ENCODE peak calls at places on chromosomes 13 and 19, in eight cellular contexts. G is PC-9, O is pancreas, B is RWPE1, Z is colonic mucosa, F is heart right ventricle, S is uterus, T is endothelial cell of umbilical vein. J is an unnamed sample.
A peak's percentile ranks its signal among the peaks of the same experiment; 100 is the strongest.

GRCh38 chr13:36528105-36528504 is 95.8 kb downstream of the CCNA1 start:
- DNase-seq in G (no peak), O (no peak), B (no peak), Z (no peak), F (no peak), S (no peak), T (no peak), J (no peak)

GRCh38 chr19:54851353-54851752 is 1.1 kb downstream of the KIR3DL2 start:
- DNase-seq in G (no peak), O (no peak), B (no peak), Z (no peak), F (no peak), S (no peak), T (no peak), J (no peak)

GRCh38 chr13:28297341-28297740 is 159.0 kb downstream of the PAN3 start:
- DNase-seq in G (no peak), O (no peak), B (no peak), Z (no peak), F (no peak), S (no peak), T (no peak), J (no peak)

GRCh38 chr13:101415358-101416174 is 742 bp downstream of the NALCN start:
- DNase-seq in G (peak; percentile 36), O (peak; percentile 71), B (no peak), Z (no peak), F (no peak), S (no peak), T (peak; percentile 13), J (no peak)

GRCh38 chr19:12801466-12802266 is at the start of the genes PRDX2 and THSD8:
- DNase-seq in G (peak; percentile 81), O (peak; percentile 96), B (peak; percentile 79), Z (peak; percentile 87), F (peak; percentile 76), S (peak; percentile 80), T (peak; percentile 75), J (peak; percentile 75)

GRCh38 chr13:109790951-109791605 is 4.7 kb upstream of the IRS2 start:
- DNase-seq in G (peak; percentile 32), O (no peak), B (no peak), Z (peak; percentile 48), F (peak; percentile 25), S (no peak), T (peak; percentile 34), J (peak; percentile 50)

GRCh38 chr13:42041017-42041683 is 7.3 kb upstream of the DGKH start:
- DNase-seq in G (peak; percentile 55), O (peak; percentile 76), B (peak; percentile 57), Z (peak; percentile 71), F (peak; percentile 51), S (peak; percentile 51), T (peak; percentile 56), J (peak; percentile 29)

GRCh38 chr13:46622918-46623256 is 69.9 kb downstream of the LRCH1 start:
- DNase-seq in G (no peak), O (no peak), B (no peak), Z (peak; percentile 50), F (peak; percentile 63), S (peak; percentile 65), T (no peak), J (no peak)

GRCh38 chr13:21556051-21556450 is 47.9 kb downstream of the MICU2 start:
- DNase-seq in G (no peak), O (no peak), B (no peak), Z (no peak), F (no peak), S (no peak), T (no peak), J (no peak)

GRCh38 chr19:42092350-42092749 is 16.4 kb downstream of the ZNF574 start:
- DNase-seq in G (peak; percentile 71), O (no peak), B (peak; percentile 45), Z (peak; percentile 63), F (no peak), S (no peak), T (peak; percentile 92), J (no peak)

GRCh38 chr19:4456566-4456842 is 1.1 kb downstream of the UBXN6 start:
- DNase-seq in G (no peak), O (peak; percentile 64), B (peak; percentile 52), Z (peak; percentile 45), F (no peak), S (no peak), T (peak; percentile 63), J (no peak)

GRCh38 chr19:33193864-33194362 is at the start of gene LRP3:
- DNase-seq in G (no peak), O (peak; percentile 69), B (no peak), Z (peak; percentile 41), F (peak; percentile 27), S (peak; percentile 49), T (peak; percentile 13), J (no peak)

GRCh38 chr19:47819841-47820244 is 1.9 kb upstream of the CRX start:
- DNase-seq in G (no peak), O (no peak), B (no peak), Z (no peak), F (no peak), S (no peak), T (no peak), J (no peak)
- TF ChIP-seq CTCF in G (no peak), O (no peak), B (no peak), Z (no peak), F (no peak), S (no peak), T (no peak), J (no peak)

GRCh38 chr13:24217601-24218281 is 57.2 kb downstream of the SPATA13 start:
- DNase-seq in G (peak; percentile 56), O (peak; percentile 75), B (no peak), Z (peak; percentile 79), F (no peak), S (no peak), T (no peak), J (no peak)

GRCh38 chr13:24221007-24221406 is 60.5 kb downstream of the SPATA13 start:
- DNase-seq in G (no peak), O (peak; percentile 25), B (no peak), Z (no peak), F (no peak), S (no peak), T (no peak), J (no peak)

GRCh38 chr13:24218320-24218719 is 57.8 kb downstream of the SPATA13 start:
- DNase-seq in G (no peak), O (no peak), B (no peak), Z (no peak), F (no peak), S (no peak), T (no peak), J (no peak)

GRCh38 chr13:24220086-24220703 is 59.7 kb downstream of the SPATA13 start:
- DNase-seq in G (peak; percentile 40), O (no peak), B (peak; percentile 60), Z (peak; percentile 78), F (peak; percentile 70), S (no peak), T (peak; percentile 77), J (no peak)

GRCh38 chr13:24218977-24219376 is 58.5 kb downstream of the SPATA13 start:
- DNase-seq in G (no peak), O (no peak), B (no peak), Z (no peak), F (no peak), S (no peak), T (no peak), J (no peak)
- H3K27ac ChIP-seq in G (no peak overlapping the region), O (peak overlapping the region; percentile 76), B (no peak overlapping the region), Z (no peak overlapping the region), F (no peak overlapping the region), S (peak overlapping the region; percentile 72), T (no peak overlapping the region), J (no peak overlapping the region)

GRCh38 chr19:3366104-3366760 is at the start of gene NFIC:
- DNase-seq in G (peak; percentile 47), O (peak; percentile 90), B (peak; percentile 88), Z (peak; percentile 70), F (peak; percentile 83), S (peak; percentile 87), T (peak; percentile 67), J (peak; percentile 40)

GRCh38 chr19:3364501-3364858 is 1.9 kb upstream of the NFIC start:
- DNase-seq in G (no peak), O (no peak), B (no peak), Z (no peak), F (no peak), S (no peak), T (no peak), J (no peak)

GRCh38 chr19:3365447-3366103 is 808 bp upstream of the NFIC start:
- DNase-seq in G (peak; percentile 30), O (peak; percentile 84), B (no peak), Z (peak; percentile 62), F (peak; percentile 74), S (peak; percentile 73), T (no peak), J (no peak)

GRCh38 chr19:3363841-3364500 is 2.4 kb upstream of the NFIC start:
- DNase-seq in G (no peak), O (peak; percentile 62), B (no peak), Z (no peak), F (no peak), S (no peak), T (no peak), J (no peak)

GRCh38 chr19:3365093-3365446 is 1.3 kb upstream of the NFIC start:
- DNase-seq in G (no peak), O (no peak), B (no peak), Z (no peak), F (no peak), S (no peak), T (no peak), J (no peak)
- TF ChIP-seq CTCF in G (no peak), O (no peak), B (no peak), Z (no peak), F (no peak), S (no peak), T (no peak), J (no peak)

GRCh38 chr13:25153736-25154135 is 18.4 kb downstream of the AMER2 start:
- DNase-seq in G (no peak), O (no peak), B (no peak), Z (no peak), F (no peak), S (no peak), T (no peak), J (no peak)
- H3K27ac ChIP-seq in G (no peak overlapping the region), O (no peak overlapping the region), B (no peak overlapping the region), Z (no peak overlapping the region), F (no peak overlapping the region), S (no peak overlapping the region), T (no peak overlapping the region), J (no peak overlapping the region)

DNA sequence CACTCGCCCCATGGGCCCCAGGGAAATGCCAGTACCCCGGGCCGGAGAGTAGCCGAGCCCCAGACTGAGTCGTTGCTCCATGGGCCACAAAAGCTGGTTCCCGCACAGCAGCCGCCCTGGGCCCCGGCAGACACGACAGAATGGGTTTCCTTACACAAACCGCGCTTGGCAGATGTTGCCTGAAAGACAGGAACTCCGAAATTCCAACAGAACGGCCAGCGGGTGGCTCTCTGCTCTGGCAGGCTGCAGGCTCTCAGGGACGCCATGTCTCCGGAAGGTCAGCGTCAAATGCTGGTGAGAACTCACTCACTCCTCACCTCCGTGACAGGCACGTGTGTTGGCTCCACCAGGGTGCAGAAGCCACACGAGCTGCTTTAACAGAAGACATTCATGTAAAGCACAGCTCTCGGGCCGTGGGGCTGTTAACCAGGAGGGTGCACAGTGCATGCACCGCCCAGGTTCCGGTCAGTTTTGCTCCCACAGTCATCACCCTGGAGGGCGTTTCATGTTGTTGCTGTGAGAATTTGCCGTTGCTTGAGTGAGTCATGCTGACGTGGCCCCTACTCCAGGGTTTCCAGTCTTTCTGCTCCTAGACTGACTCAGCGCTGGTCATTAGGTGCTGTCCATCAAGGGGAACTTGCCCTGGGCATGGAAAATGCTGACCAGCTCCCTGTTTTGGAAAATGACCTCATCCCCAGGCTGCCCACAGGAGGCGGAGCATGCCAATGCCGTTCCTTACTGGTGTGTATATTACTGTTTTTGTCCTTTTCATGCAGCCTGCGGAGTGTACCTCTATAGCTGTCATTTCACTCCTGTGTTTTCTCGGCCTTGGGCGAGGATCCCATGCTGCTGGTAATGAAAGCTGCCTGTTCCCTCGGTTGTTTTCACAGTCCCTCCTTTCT is 44.8 kb downstream of the ANKRD10 start:
- DNase-seq in G (peak; percentile 96), O (peak; percentile 80), B (peak; percentile 96), Z (peak; percentile 79), F (peak; percentile 92), S (peak; percentile 91), T (peak; percentile 99), J (no peak)
- TF ChIP-seq CTCF in G (no peak), O (no peak), B (no peak), Z (no peak), F (no peak), S (peak; percentile 9), T (peak; percentile 6), J (no peak)